ENCODE peak calls at places on chromosomes 11 and 22, in nine cellular contexts. G is left ventricle myocardium inferior, Y is ascending aorta, D is progenitor cell of endocrine pancreas, M is pancreas, W is astrocyte of the spinal cord, A is astrocyte of the cerebellum, T is tibial nerve, N is OCI-LY7. C is an unnamed sample.
A peak's percentile ranks its signal among the peaks of the same experiment; 100 is the strongest.

GRCh38 chr11:47152953-47153950 is 23.4 kb downstream of the ARFGAP2 start:
- DNase-seq in G (peak; percentile 81), Y (peak; percentile 85), D (peak; percentile 73), M (peak; percentile 85), W (peak; percentile 82), A (peak; percentile 67), T (peak; percentile 93), N (peak; percentile 94), C (peak; percentile 84)

GRCh38 chr11:19712281-19713220 is at the start of gene NAV2:
- DNase-seq in G (peak; percentile 94), Y (peak; percentile 95), D (peak; percentile 85), M (peak; percentile 87), W (peak; percentile 96), A (peak; percentile 75), T (peak; percentile 86), N (peak; percentile 84), C (peak; percentile 90)

GRCh38 chr11:35163707-35164496 is 24.9 kb downstream of the CD44 start:
- DNase-seq in G (no peak), Y (no peak), D (no peak), M (no peak), W (no peak), A (no peak), T (no peak), N (peak; percentile 65), C (no peak)

GRCh38 chr11:65315204-65315865 is 669 bp downstream of the CDC42EP2 start:
- DNase-seq in G (peak; percentile 82), Y (peak; percentile 89), D (peak; percentile 97), M (peak; percentile 66), W (peak; percentile 76), A (no peak), T (peak; percentile 72), N (peak; percentile 86), C (peak; percentile 82)

GRCh38 chr11:62446091-62446490 is 27.3 kb downstream of the SCGB1A1 start:
- DNase-seq in G (no peak), Y (peak; percentile 64), D (no peak), M (no peak), W (no peak), A (no peak), T (no peak), N (no peak), C (no peak)

GRCh38 chr22:39567135-39567946 is 3.2 kb upstream of the CACNA1I start:
- DNase-seq in G (no peak), Y (no peak), D (no peak), M (no peak), W (no peak), A (no peak), T (no peak), N (peak; percentile 77), C (no peak)

GRCh38 chr11:61960532-61960931 is 6.9 kb downstream of the FTH1 start:
- DNase-seq in G (no peak), Y (peak; percentile 50), D (no peak), M (no peak), W (no peak), A (no peak), T (no peak), N (no peak), C (no peak)

GRCh38 chr11:66326261-66327111 is 9.6 kb upstream of the CD248 start:
- DNase-seq in G (peak; percentile 80), Y (no peak), D (no peak), M (no peak), W (peak; percentile 37), A (no peak), T (no peak), N (peak; percentile 73), C (peak; percentile 65)

GRCh38 chr22:34877506-34877905 is 188.5 kb upstream of the ISX start:
- DNase-seq in G (no peak), Y (no peak), D (no peak), M (no peak), W (peak; percentile 8), A (no peak), T (no peak), N (no peak), C (no peak)

GRCh38 chr11:95293116-95293515 is 62.1 kb upstream of the SESN3 start:
- DNase-seq in G (no peak), Y (no peak), D (no peak), M (no peak), W (no peak), A (no peak), T (no peak), N (no peak), C (no peak)

GRCh38 chr11:111977141-111978027 is 40.2 kb downstream of the DIXDC1 start:
- DNase-seq in G (peak; percentile 72), Y (peak; percentile 89), D (peak; percentile 35), M (peak; percentile 49), W (peak; percentile 46), A (no peak), T (peak; percentile 37), N (no peak), C (peak; percentile 42)

GRCh38 chr22:29679316-29679715 is 40.5 kb upstream of the CABP7 start:
- DNase-seq in G (no peak), Y (no peak), D (no peak), M (no peak), W (no peak), A (no peak), T (no peak), N (no peak), C (no peak)

GRCh38 chr11:36149538-36150242 is 139.5 kb downstream of the COMMD9 start:
- DNase-seq in G (no peak), Y (peak; percentile 74), D (no peak), M (peak; percentile 31), W (peak; percentile 99), A (peak; percentile 98), T (peak; percentile 67), N (no peak), C (peak; percentile 97)

GRCh38 chr11:102882389-102883024 is 7.7 kb upstream of the MMP12 start:
- DNase-seq in G (no peak), Y (no peak), D (no peak), M (no peak), W (peak; percentile 51), A (no peak), T (no peak), N (no peak), C (peak; percentile 89)

GRCh38 chr22:19961201-19961580 is 19.6 kb upstream of the TXNRD2 start:
- DNase-seq in G (no peak), Y (no peak), D (no peak), M (no peak), W (no peak), A (no peak), T (no peak), N (no peak), C (no peak)

GRCh38 chr11:24820541-24820940 is 323.7 kb downstream of the LUZP2 start:
- DNase-seq in G (no peak), Y (no peak), D (no peak), M (no peak), W (no peak), A (no peak), T (no peak), N (no peak), C (no peak)

GRCh38 chr11:80136991-80137390 is 696.2 kb upstream of the TENM4 start:
- DNase-seq in G (no peak), Y (no peak), D (no peak), M (no peak), W (peak; percentile 6), A (no peak), T (no peak), N (no peak), C (peak; percentile 3)
- TF ChIP-seq CTCF in G (no peak), Y (no peak), D (no peak), M (no peak), W (no peak), A (no peak), T (no peak), N (no peak), C (no peak)

GRCh38 chr22:26199665-26200064 is 30.4 kb downstream of the SEZ6L start:
- DNase-seq in G (no peak), Y (no peak), D (no peak), M (no peak), W (no peak), A (no peak), T (no peak), N (no peak), C (no peak)
- TF ChIP-seq CTCF in G (no peak), Y (no peak), D (no peak), M (no peak), W (no peak), A (no peak), T (no peak), N (no peak), C (no peak)

GRCh38 chr11:129998905-129999304 is 3.7 kb downstream of the PRDM10 start:
- DNase-seq in G (no peak), Y (no peak), D (no peak), M (no peak), W (no peak), A (no peak), T (no peak), N (no peak), C (no peak)

GRCh38 chr11:129995163-129995562 is 7.5 kb downstream of the PRDM10 start:
- DNase-seq in G (no peak), Y (no peak), D (no peak), M (no peak), W (no peak), A (no peak), T (no peak), N (no peak), C (no peak)

GRCh38 chr11:129997513-129997912 is 5.1 kb downstream of the PRDM10 start:
- DNase-seq in G (no peak), Y (no peak), D (no peak), M (no peak), W (no peak), A (no peak), T (no peak), N (no peak), C (no peak)

GRCh38 chr11:129998107-129998506 is 4.5 kb downstream of the PRDM10 start:
- DNase-seq in G (no peak), Y (no peak), D (no peak), M (no peak), W (no peak), A (no peak), T (no peak), N (no peak), C (no peak)

GRCh38 chr11:129996113-129996870 is 6.3 kb downstream of the PRDM10 start:
- DNase-seq in G (no peak), Y (no peak), D (no peak), M (no peak), W (no peak), A (no peak), T (no peak), N (peak; percentile 62), C (no peak)
- TF ChIP-seq CTCF in G (no peak), Y (no peak), D (no peak), M (no peak), W (no peak), A (no peak), T (no peak), N (no peak), C (no peak)

DNA sequence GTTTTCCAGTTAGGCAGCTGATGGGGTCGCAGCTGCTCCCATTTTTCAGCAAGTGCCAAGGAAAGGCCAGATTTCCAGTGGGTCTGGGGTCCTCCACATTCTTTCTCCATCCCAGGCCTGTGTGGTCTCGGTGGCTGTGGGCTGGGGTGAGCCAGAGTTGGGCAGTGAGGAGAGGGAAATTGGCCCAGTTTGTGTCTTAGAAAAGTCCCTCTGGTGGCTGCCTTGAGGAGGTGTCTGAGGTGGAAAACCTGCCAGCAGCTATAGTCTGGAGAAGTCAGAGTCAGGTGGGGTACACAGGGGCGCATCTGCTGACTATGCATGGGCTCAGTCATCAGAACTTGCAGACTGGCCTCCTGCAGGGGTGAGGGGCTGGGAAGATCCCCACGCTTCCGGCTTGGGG is 30.5 kb downstream of the MRGPRD start:
- DNase-seq in G (no peak), Y (no peak), D (no peak), M (no peak), W (peak; percentile 10), A (no peak), T (no peak), N (peak; percentile 46), C (peak; percentile 22)
- TF ChIP-seq CTCF in G (peak; percentile 23), Y (peak; percentile 18), D (peak; percentile 38), M (no peak), W (peak; percentile 46), A (peak; percentile 48), T (no peak), N (peak; percentile 65), C (peak; percentile 57)

C was measured in cardiac fibroblast.